ENCODE peak calls at places on chromosomes 12 and 14, in six cellular contexts. X is BE2C; T is brain microvascular endothelial cell; F is activated CD4-positive, alpha-beta T cell treated with anti-CD3 and anti-CD28 coated beads, Interleukin-2, amount 50 U/mL, for 4 hours; D is astrocyte of the cerebellum; O is bronchial epithelial cell. A is an unnamed sample.

GRCh38 chr12:123892180-123892559 is 80.5 kb downstream of the CCDC92 start:
- DNase-seq in X (no peak), T (no peak), F (no peak), D (no peak), O (no peak), A (no peak)

GRCh38 chr12:116592116-116592637 is 33.0 kb downstream of the MAP1LC3B2 start:
- DNase-seq in X (no peak), T (no peak), F (no peak), D (peak; percentile 19), O (no peak), A (no peak)

GRCh38 chr14:90383731-90384542 is 12.9 kb upstream of the CALM1 start:
- DNase-seq in X (peak; percentile 60), T (peak; percentile 36), F (peak; percentile 41), D (no peak), O (no peak), A (peak; percentile 71)

GRCh38 chr12:114314403-114314802 is 91.5 kb downstream of the TBX5 start:
- DNase-seq in X (no peak), T (no peak), F (no peak), D (no peak), O (no peak), A (no peak)

GRCh38 chr14:74988131-74988530 is 14.6 kb upstream of the EIF2B2 start:
- DNase-seq in X (no peak), T (peak; percentile 76), F (no peak), D (no peak), O (peak; percentile 90), A (peak; percentile 55)

GRCh38 chr12:106629797-106630669 is 47.2 kb downstream of the RFX4 start:
- DNase-seq in X (no peak), T (peak; percentile 49), F (no peak), D (peak; percentile 31), O (no peak), A (peak; percentile 74)

GRCh38 chr12:118059645-118060275 is 1.2 kb downstream of the WSB2 start:
- DNase-seq in X (no peak), T (no peak), F (no peak), D (no peak), O (peak; percentile 13), A (no peak)

GRCh38 chr12:104750061-104750460 is 208.0 kb downstream of the SLC41A2 start:
- DNase-seq in X (no peak), T (peak; percentile 61), F (no peak), D (peak; percentile 66), O (peak; percentile 51), A (peak; percentile 87)

GRCh38 chr12:26126340-26127284 is 1.8 kb upstream of the BHLHE41 start:
- DNase-seq in X (peak; percentile 88), T (peak; percentile 68), F (no peak), D (no peak), O (peak; percentile 64), A (peak; percentile 79)

GRCh38 chr12:3557791-3558190 is 66.8 kb downstream of the PRMT8 start:
- DNase-seq in X (no peak), T (no peak), F (no peak), D (no peak), O (no peak), A (no peak)

GRCh38 chr12:25784669-25785068 is 173.8 kb upstream of the RASSF8 start:
- DNase-seq in X (no peak), T (no peak), F (no peak), D (no peak), O (peak; percentile 44), A (no peak)

GRCh38 chr12:92735131-92735721 is 32.4 kb downstream of the PLEKHG7 start:
- DNase-seq in X (no peak), T (peak; percentile 78), F (no peak), D (peak; percentile 98), O (peak; percentile 76), A (peak; percentile 98)

GRCh38 chr12:11779286-11779685 is 129.8 kb downstream of the ETV6 start:
- DNase-seq in X (no peak), T (peak; percentile 59), F (no peak), D (no peak), O (peak; percentile 14), A (peak; percentile 90)